ENCODE peak calls at places on chromosomes 3 and 15, in six cellular contexts. U is ovary, Y is transverse colon, T is sigmoid colon, C is H1, Z is GM12878. J is an unnamed sample.

GRCh38 chr15:65766422-65767263 is 25.4 kb downstream of the DENND4A start:
- DNase-seq in U (no peak), Y (no peak), T (no peak), C (no peak), Z (no peak), J (no peak)

GRCh38 chr3:112925560-112925959 is 49.3 kb downstream of the CD200R1 start:
- DNase-seq in U (no peak), Y (no peak), T (no peak), C (no peak), Z (no peak), J (no peak)

GRCh38 chr15:31272558-31273257 is 53.9 kb upstream of the KLF13 start:
- DNase-seq in U (no peak), Y (peak; percentile 86), T (peak; percentile 44), C (peak; percentile 41), Z (no peak), J (no peak)

GRCh38 chr15:63948436-63948835 is 97.8 kb downstream of the DAPK2 start:
- DNase-seq in U (no peak), Y (no peak), T (no peak), C (peak; percentile 32), Z (no peak), J (no peak)

GRCh38 chr15:44319385-44319784 is 30.9 kb downstream of the GOLM2 start:
- DNase-seq in U (no peak), Y (no peak), T (no peak), C (no peak), Z (peak; percentile 47), J (no peak)

GRCh38 chr3:123396171-123397049 is 52.5 kb downstream of the ADCY5 start:
- DNase-seq in U (no peak), Y (no peak), T (no peak), C (no peak), Z (no peak), J (no peak)

GRCh38 chr15:50228866-50229265 is 36.7 kb downstream of the HDC start:
- DNase-seq in U (no peak), Y (no peak), T (no peak), C (no peak), Z (no peak), J (no peak)

GRCh38 chr3:49788056-49788455 is 1.7 kb upstream of the IP6K1 start:
- DNase-seq in U (no peak), Y (no peak), T (no peak), C (no peak), Z (no peak), J (no peak)

GRCh38 chr3:50237133-50237651 is 1.2 kb downstream of the GNAI2 start:
- DNase-seq in U (no peak), Y (no peak), T (no peak), C (peak; percentile 60), Z (no peak), J (peak; percentile 36)

GRCh38 chr3:69866988-69867720 is 127.9 kb downstream of the MITF start:
- DNase-seq in U (no peak), Y (no peak), T (no peak), C (no peak), Z (no peak), J (no peak)

GRCh38 chr3:188431553-188431952 is 277.6 kb downstream of the LPP start:
- DNase-seq in U (no peak), Y (no peak), T (no peak), C (no peak), Z (no peak), J (no peak)

GRCh38 chr15:63473999-63474809 is 30.2 kb upstream of the USP3 start:
- DNase-seq in U (no peak), Y (peak; percentile 74), T (no peak), C (peak; percentile 62), Z (peak; percentile 97), J (peak; percentile 48)

GRCh38 chr3:108818404-108818803 is 4.2 kb upstream of the TRAT1 start:
- DNase-seq in U (no peak), Y (peak; percentile 47), T (no peak), C (no peak), Z (no peak), J (no peak)

GRCh38 chr15:91265431-91265940 is 165.4 kb downstream of the SV2B start:
- DNase-seq in U (no peak), Y (no peak), T (no peak), C (no peak), Z (no peak), J (no peak)

GRCh38 chr15:64522226-64522823 is 61.9 kb downstream of the ZNF609 start:
- DNase-seq in U (no peak), Y (no peak), T (no peak), C (no peak), Z (no peak), J (no peak)

GRCh38 chr3:170713648-170714047 is 127.8 kb upstream of the SLC7A14 start:
- DNase-seq in U (no peak), Y (no peak), T (no peak), C (no peak), Z (no peak), J (no peak)

GRCh38 chr3:123138819-123139517 is 62.8 kb upstream of the SEC22A start:
- DNase-seq in U (no peak), Y (peak; percentile 31), T (no peak), C (no peak), Z (no peak), J (no peak)

GRCh38 chr15:57663262-57663661 is 43.3 kb upstream of the POLR2M start:
- DNase-seq in U (no peak), Y (no peak), T (no peak), C (no peak), Z (no peak), J (no peak)

GRCh38 chr3:161221881-161222600 is 930 bp downstream of the NMD3 start:
- DNase-seq in U (peak; percentile 20), Y (peak; percentile 21), T (no peak), C (no peak), Z (no peak), J (no peak)

GRCh38 chr15:29819979-29820801 is 2.1 kb downstream of the TJP1 start:
- DNase-seq in U (no peak), Y (no peak), T (no peak), C (no peak), Z (no peak), J (no peak)

GRCh38 chr3:139238281-139239030 is 105.4 kb upstream of the MRPS22 start:
- DNase-seq in U (peak; percentile 58), Y (no peak), T (no peak), C (peak; percentile 28), Z (no peak), J (no peak)

GRCh38 chr3:61912158-61912557 is 350.8 kb downstream of the PTPRG start:
- DNase-seq in U (no peak), Y (no peak), T (no peak), C (no peak), Z (no peak), J (no peak)

GRCh38 chr3:32239638-32240550 is 1.4 kb downstream of the CMTM8 start:
- DNase-seq in U (no peak), Y (peak; percentile 18), T (no peak), C (peak; percentile 51), Z (no peak), J (peak; percentile 63)

GRCh38 chr3:37941608-37942540 is 48.7 kb upstream of the VILL start:
- DNase-seq in U (no peak), Y (peak; percentile 63), T (no peak), C (no peak), Z (no peak), J (no peak)
- H3K4me1 ChIP-seq in U (peaks cover 36% of the 10 kb centered on the region), Y (peaks cover 89% of the 10 kb centered on the region), T (no peaks in the 10 kb centered on the region), C (no peaks in the 10 kb centered on the region), Z (no peaks in the 10 kb centered on the region), J (peaks cover 69% of the 10 kb centered on the region)

DNA sequence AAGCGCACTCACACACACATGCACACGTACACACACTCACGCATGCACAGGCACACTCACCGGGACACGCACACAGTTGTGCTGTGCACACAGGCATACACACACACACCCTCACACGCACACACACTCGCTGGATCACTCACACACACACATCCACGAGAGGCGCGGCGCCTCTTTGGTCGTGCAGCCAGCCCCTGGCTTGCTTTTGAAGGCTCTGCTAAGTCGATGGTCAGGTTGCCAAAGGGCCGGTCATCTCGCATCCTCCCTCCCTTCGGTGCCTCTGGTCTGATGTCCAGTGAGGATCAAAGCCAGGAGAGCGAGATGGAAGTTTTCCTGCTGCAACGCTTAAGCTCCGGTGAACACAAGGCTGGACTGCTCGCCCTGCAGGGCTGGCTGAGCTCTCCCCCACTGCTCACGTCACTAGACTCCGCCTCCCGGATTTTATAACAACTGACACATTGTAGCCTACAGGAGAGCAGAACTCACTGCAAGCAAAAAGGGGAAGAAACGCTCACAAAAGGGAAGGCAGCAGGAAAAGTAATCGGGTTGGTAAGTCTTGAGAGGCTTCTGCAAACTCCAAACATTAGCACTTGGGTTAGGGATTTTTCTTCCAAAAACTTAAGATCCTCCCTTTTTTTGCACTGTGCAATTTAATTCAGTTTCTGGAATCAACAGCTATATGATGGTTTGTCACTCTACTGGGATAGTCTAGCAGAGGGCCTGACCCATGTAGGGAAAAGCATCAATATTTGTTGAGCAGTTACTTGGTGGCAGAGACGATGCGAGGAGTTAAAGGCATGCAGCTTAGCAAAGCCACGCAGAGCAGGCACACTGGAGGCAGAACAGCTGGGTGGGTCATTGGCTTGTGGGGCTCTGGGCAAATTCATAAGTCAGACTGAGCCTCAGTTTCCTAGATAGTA is at the start of gene SRGAP3:
- DNase-seq in U (peak; percentile 86), Y (peak; percentile 92), T (peak; percentile 92), C (peak; percentile 87), Z (peak; percentile 73), J (peak; percentile 90)
- TF ChIP-seq EP300 in U (no peak), Y (no peak), T (no peak), C (no peak), Z (no peak), J (no peak)

GRCh38 chr15:73298522-73298921 is 70.2 kb downstream of the HCN4 start:
- DNase-seq in U (no peak), Y (no peak), T (no peak), C (no peak), Z (no peak), J (no peak)
- H3K4me1 ChIP-seq in U (no peaks in the 10 kb centered on the region), Y (no peaks in the 10 kb centered on the region), T (no peaks in the 10 kb centered on the region), C (no peaks in the 10 kb centered on the region), Z (no peaks in the 10 kb centered on the region), J (no peaks in the 10 kb centered on the region)

GRCh38 chr15:85795669-85796305 is 1.1 kb upstream of the KLHL25 start:
- DNase-seq in U (no peak), Y (peak; percentile 46), T (peak; percentile 39), C (no peak), Z (no peak), J (no peak)

GRCh38 chr15:85804481-85805165 is 9.9 kb upstream of the KLHL25 start:
- DNase-seq in U (no peak), Y (no peak), T (no peak), C (no peak), Z (no peak), J (no peak)

GRCh38 chr15:85805392-85805791 is 10.7 kb upstream of the KLHL25 start:
- DNase-seq in U (no peak), Y (no peak), T (no peak), C (no peak), Z (no peak), J (no peak)

GRCh38 chr15:85795320-85795668 is 569 bp upstream of the KLHL25 start:
- DNase-seq in U (no peak), Y (no peak), T (no peak), C (no peak), Z (no peak), J (no peak)

DNA sequence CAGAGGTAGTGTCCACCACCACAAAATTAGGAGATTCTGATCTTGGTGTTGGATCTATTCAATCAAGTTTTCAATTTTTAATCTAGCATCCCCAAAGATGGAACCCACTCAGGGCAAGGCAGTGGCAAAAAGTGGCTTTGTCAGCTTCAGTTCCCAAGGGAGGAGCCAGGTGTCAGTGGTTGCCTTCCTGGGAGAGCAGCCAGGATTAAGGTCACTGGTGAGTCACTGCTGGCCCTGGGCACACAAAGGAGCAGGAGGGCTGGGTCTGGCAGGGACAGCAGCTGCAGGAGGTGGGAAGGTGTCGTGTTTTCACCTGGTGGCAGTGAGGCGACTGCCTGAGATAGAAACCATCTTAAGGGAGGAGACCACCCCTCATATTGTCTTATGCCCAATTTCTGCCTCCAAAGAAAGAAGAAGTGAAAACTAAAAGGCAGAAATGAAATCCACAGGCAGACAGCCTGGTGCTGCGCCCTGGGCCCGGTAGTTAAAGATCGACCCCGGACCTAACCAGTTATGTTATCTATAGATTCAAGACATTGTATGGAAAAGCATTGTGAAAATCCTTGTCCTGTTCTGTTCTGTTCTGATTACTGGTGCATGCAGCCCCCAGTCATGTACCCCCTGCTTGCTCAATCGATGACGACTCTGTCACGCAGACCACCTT is 5.9 kb upstream of the KLHL25 start:
- DNase-seq in U (no peak), Y (peak; percentile 84), T (peak; percentile 63), C (no peak), Z (no peak), J (peak; percentile 85)
- TF ChIP-seq EP300 in U (no peak), Y (no peak), T (no peak), C (no peak), Z (no peak), J (no peak)